ENCODE peak calls at places on chromosomes 13 and 19, in four cellular contexts. V, O, S and D are unnamed samples.

GRCh38 chr13:44311011-44311481 is 62.6 kb upstream of the SERP2 start:
- DNase-seq in O (no peak), S (no peak), V (no peak), D (no peak)

GRCh38 chr19:30792561-30793505 is 420.6 kb downstream of the ZNF536 start:
- DNase-seq in S (no peak), O (no peak), V (peak), D (peak)

GRCh38 chr19:49689133-49690072 is at the start of gene ADM5:
- DNase-seq in V (peak), S (peak), O (no peak), D (no peak)

GRCh38 chr13:44934724-44935123 is 54.5 kb downstream of the NUFIP1 start:
- DNase-seq in V (no peak), O (peak), S (no peak), D (no peak)

GRCh38 chr13:84255226-84255625 is 373.0 kb upstream of the SLITRK1 start:
- DNase-seq in S (no peak), O (no peak), V (no peak), D (no peak)

GRCh38 chr19:1672038-1672768 is 19.8 kb upstream of the TCF3 start:
- DNase-seq in O (no peak), S (peak), V (no peak), D (no peak)

GRCh38 chr19:403221-404036 is 5.5 kb downstream of the C2CD4C start:
- DNase-seq in V (no peak), S (no peak), O (no peak), D (no peak)

GRCh38 chr13:70255406-70255991 is 147.2 kb upstream of the KLHL1 start:
- DNase-seq in S (no peak), O (no peak), V (no peak), D (no peak)

GRCh38 chr13:48975101-48975925 is at the start of gene FNDC3A:
- DNase-seq in O (no peak), S (peak), V (peak), D (peak)

GRCh38 chr13:48978942-48979601 is 3.4 kb downstream of the FNDC3A start:
- DNase-seq in S (no peak), O (no peak), V (no peak), D (no peak)

GRCh38 chr13:48975926-48976676 is 389 bp downstream of the FNDC3A start:
- DNase-seq in V (peak), S (peak), O (no peak), D (peak)

GRCh38 chr13:48977973-48978372 is 2.3 kb downstream of the FNDC3A start:
- DNase-seq in S (no peak), O (no peak), V (no peak), D (no peak)

DNA sequence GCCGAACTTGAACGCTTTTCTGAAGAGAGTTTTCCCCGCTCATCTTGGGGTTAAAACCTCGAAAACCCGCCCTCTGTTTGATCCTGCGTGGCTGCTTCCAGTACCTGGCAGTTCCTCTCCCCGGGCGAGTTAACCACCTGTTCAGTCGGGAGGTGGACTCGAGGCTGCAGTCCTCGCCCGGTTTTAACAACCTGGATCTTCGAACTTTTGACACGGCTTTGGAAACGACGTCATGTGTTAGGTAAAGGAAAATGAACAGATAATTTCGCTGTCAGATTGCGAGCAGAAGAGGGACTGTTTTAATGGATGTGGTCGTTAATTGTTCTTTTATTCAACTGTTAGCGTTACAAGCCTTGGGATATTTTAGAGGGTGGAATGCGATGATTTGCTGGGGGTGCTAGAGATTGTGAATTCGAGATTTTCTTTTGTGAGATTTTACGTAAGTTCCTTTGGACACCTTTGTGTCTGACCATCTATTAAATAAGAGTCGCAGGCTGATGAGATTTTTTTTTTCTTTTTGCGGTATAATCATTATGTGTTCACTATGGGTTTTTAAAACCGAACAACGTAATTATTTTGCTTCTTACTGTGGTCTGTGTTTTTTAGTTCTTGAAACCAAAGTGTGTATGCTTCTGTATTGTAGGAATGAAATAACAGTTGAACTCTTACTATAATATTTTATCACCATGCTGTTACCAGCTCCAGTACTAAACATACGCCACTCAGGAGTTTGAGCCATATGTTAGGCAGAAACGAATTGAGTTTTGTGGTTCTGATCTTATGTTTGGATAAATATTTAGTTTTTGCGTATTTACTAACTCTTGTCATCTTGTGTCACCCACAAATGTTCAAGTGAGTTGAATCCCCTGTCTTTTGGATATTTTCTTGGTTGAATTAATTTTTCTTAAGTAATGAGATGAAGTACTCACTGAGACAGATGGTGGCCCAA is 1.2 kb downstream of the FNDC3A start:
- DNase-seq in V (peak), S (peak), O (no peak), D (no peak)
- TF ChIP-seq POLR2A in V (no peak), S (peak), O (no peak), D (no peak)

DNA sequence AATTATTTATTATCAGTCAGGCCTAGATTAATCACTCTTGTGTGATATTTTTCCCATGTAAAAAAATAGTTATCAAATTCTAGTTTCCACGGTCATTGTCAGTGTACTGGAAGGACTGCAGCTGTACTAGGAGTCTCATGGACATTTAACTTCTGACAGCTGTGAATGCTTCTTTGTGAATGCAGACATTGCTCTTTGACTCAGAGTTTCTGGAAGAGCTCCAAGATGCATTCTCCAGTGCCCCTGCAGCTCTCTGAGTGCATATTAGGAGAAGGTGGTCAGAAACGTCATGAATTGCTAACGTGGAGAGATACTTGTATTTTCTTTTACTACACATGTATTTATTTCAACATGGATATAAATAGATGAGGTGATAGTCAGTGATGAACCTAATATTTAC is 9.7 kb upstream of the SLITRK5 start:
- DNase-seq in S (no peak), V (no peak), O (no peak), D (no peak)
- TF ChIP-seq EP300 in S (no peak), V (no peak), O (no peak), D (no peak)

GRCh38 chr19:53537523-53538377 is at the start of gene ZNF331:
- DNase-seq in V (peak), O (peak), S (peak), D (peak)
- TF ChIP-seq POLR2AphosphoS5 in V (peak), O (peak), S (peak), D (peak)

DNA sequence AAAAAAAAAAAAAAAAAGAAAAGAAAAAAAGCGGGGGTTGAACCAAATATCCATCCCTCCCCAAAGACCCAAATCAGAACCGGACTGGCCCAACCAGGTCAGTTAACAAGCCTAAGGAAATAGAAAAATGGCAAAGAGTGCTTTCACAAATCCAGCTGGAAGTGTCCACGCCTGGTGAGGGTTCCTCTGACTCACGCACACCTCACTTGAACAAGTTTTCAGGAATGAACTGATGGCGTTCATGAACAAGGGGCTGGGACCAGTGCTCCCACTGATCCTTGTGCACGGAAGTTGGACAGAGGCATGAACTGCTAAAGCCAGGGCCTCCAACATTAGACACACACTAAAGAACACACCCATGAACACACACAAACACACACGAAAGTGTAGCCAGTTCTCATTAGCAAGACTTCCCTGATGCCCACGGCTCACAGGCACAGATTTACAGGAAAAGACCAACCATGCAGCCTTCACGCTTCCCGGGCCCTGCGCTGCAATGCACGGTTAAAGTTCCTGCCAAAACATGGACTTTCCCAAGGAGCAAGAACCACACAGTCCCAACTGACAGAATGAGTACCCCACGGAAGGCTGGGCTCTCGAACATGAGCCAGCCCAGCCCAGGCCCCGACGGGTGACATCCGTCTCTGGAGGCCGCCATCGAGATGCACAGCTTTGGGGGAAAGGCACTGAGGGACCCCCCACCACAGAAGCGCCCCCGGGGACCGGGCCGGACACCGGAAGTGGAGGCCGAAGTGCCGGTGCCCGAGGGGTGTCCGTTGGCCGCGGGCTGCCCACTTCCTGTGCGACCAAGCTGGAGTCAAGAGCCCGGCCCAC is 870 bp downstream of the DNMT1 start:
- DNase-seq in O (no peak), V (peak), S (peak), D (no peak)
- TF ChIP-seq POLR2A in O (no peak), V (no peak), S (no peak), D (no peak)

GRCh38 chr13:111092685-111093084 is 22.4 kb upstream of the ARHGEF7 start:
- DNase-seq in S (no peak), V (no peak), O (no peak), D (peak)
- TF ChIP-seq EP300 in S (no peak), V (no peak), O (no peak), D (no peak)

DNA sequence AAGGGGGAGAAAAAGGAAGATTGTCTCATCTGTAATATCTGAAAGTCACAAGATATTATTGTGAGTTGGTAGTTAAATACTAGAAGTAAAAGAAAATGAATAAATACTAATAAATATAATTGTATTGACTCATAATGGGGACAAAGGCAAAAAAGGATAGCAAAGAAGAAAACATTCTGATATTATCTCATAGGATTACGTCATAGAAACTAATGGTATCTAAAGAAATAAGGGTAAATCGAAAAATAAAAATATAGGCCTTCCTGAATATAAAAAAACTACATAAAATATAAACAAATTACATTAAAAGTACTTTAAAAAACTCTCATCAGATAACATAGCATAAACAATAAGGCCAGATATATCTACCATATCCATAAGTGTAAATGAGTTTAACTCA is 38.6 kb upstream of the TDRD3 start:
- DNase-seq in V (no peak), O (no peak), S (no peak), D (no peak)
- TF ChIP-seq POLR2AphosphoS5 in V (no peak), O (no peak), S (no peak), D (no peak)

GRCh38 chr13:30429721-30430694 is 7.7 kb downstream of the UBE2L5 start:
- DNase-seq in V (no peak), S (no peak), O (peak), D (no peak)
- TF ChIP-seq POLR2A in V (no peak), S (no peak), O (no peak), D (no peak)